ENCODE peak calls at places on chromosomes 6 and 20, in four cellular contexts. T, O, K and M are unnamed samples.

GRCh38 chr20:17327185-17327780 is 100.4 kb downstream of the PCSK2 start:
- DNase-seq in T (no peak), O (no peak), K (peak; percentile 51), M (no peak)

GRCh38 chr6:11702039-11702795 is 76.4 kb downstream of the ADTRP start:
- DNase-seq in T (no peak), O (no peak), K (no peak), M (no peak)

GRCh38 chr6:149888659-149889058 is 9.3 kb downstream of the RAET1E start:
- DNase-seq in T (no peak), O (no peak), K (no peak), M (no peak)

GRCh38 chr6:149723771-149724417 is 6.0 kb upstream of the LATS1 start:
- DNase-seq in T (peak; percentile 53), O (peak; percentile 60), K (no peak), M (peak; percentile 62)

GRCh38 chr6:148513145-148514071 is 170.8 kb downstream of the SASH1 start:
- DNase-seq in T (no peak), O (no peak), K (no peak), M (no peak)

GRCh38 chr6:27426045-27426620 is 37.6 kb downstream of the ZNF391 start:
- DNase-seq in T (no peak), O (no peak), K (no peak), M (no peak)

GRCh38 chr20:48791666-48792071 is 36.1 kb downstream of the PREX1 start:
- DNase-seq in T (no peak), O (no peak), K (no peak), M (peak; percentile 54)

GRCh38 chr6:149335924-149336323 is 18.4 kb downstream of the TAB2 start:
- DNase-seq in T (no peak), O (peak; percentile 59), K (no peak), M (no peak)

GRCh38 chr6:140846518-140847277 is 1286.0 kb upstream of the GJE1 start:
- DNase-seq in T (no peak), O (no peak), K (no peak), M (no peak)

GRCh38 chr20:53403029-53403428 is 190.6 kb downstream of the ZNF217 start:
- DNase-seq in T (no peak), O (no peak), K (no peak), M (no peak)

GRCh38 chr20:48208176-48208575 is 422.9 kb upstream of the SULF2 start:
- DNase-seq in T (no peak), O (no peak), K (no peak), M (no peak)

GRCh38 chr6:11279213-11279780 is 46.8 kb upstream of the NEDD9 start:
- DNase-seq in T (no peak), O (no peak), K (no peak), M (no peak)

GRCh38 chr6:97958143-97958542 is 675.1 kb upstream of the MMS22L start:
- DNase-seq in T (no peak), O (no peak), K (peak; percentile 57), M (peak; percentile 59)
- TF ChIP-seq JUND in T (no peak), O (no peak), K (no peak), M (no peak)

DNA sequence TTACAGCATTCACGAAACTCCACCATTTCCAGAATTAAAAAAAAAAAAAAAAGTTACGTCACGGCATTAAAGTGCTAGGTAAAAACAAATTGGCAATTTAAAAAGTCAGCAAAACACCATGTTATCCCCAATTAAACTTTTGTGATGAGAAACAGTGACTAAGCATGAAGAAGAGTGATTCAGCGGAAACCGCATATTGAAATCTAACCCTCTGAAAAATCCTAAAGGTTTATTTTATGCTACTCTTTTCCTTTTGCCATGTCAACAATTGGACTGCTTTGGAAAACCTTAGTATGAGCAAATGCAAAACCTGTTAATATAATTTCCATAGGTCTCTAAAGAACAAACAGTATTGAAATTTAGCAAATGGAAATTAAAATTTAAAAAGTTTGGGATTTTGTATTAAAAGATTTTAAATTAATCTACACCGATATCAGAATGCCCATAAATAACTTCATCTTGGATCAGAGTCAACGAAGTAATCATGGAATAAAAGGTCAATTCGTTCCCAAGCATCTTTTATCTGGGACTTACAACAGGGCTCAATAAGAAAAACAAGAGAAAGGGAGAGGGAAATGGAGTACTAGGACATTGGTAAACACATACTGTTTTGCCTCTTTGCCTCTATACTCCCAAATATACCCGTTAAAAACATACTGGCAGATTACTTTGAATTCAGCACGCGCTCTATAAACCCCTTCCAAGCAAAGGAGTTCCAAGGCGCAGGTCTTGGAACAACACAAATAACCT is 1.1 kb downstream of the FBXO30 start:
- DNase-seq in T (peak; percentile 4), O (no peak), K (no peak), M (peak; percentile 4)
- TF ChIP-seq JUND in T (peak; percentile 20), O (no peak), K (no peak), M (no peak)

GRCh38 chr6:16319813-16320532 is 81.6 kb downstream of the GMPR start:
- DNase-seq in T (no peak), O (peak; percentile 59), K (no peak), M (no peak)

GRCh38 chr6:16318538-16318937 is 80.2 kb downstream of the GMPR start:
- DNase-seq in T (no peak), O (no peak), K (no peak), M (no peak)

GRCh38 chr6:16320533-16321340 is 82.3 kb downstream of the GMPR start:
- DNase-seq in T (no peak), O (no peak), K (no peak), M (no peak)

GRCh38 chr6:16321341-16321710 is 82.9 kb downstream of the GMPR start:
- DNase-seq in T (no peak), O (no peak), K (no peak), M (no peak)

DNA sequence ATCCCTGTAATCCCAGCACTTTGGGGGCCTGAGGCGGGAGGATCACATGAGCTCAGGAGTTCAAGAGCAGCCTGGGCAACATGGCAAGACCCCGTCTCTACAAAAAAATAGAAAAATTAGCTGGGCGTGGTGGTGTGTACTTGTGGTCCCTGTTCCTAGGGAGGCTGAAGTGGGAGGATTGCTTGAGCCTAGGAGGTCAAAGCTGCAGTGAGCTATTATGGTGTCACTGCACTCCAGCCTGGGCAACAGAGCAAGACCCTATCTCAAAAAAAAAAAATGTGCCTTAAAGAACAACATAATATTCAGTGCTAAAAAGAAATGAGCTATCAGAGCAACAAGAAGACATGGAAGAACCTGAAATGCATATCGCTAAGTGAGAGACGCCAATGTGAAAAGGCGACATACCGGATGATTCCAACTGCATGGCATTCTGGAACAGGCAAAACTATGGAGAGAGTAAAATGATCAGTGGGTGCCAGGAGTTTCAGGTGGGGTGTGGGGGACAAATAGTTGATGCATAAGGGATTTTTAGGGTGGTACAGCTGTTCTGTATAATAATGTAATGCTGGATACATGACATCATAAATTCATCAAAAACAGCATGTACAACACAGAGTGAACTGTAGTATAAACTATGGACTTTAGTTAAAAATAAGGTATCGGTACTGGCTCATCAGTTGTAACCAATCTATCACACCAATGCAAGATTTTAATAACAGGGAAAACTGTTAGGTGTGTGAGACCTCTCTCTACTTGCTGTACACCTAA is 80.8 kb downstream of the GMPR start:
- DNase-seq in T (no peak), O (no peak), K (no peak), M (no peak)
- TF ChIP-seq JUND in T (no peak), O (no peak), K (no peak), M (no peak)

DNA sequence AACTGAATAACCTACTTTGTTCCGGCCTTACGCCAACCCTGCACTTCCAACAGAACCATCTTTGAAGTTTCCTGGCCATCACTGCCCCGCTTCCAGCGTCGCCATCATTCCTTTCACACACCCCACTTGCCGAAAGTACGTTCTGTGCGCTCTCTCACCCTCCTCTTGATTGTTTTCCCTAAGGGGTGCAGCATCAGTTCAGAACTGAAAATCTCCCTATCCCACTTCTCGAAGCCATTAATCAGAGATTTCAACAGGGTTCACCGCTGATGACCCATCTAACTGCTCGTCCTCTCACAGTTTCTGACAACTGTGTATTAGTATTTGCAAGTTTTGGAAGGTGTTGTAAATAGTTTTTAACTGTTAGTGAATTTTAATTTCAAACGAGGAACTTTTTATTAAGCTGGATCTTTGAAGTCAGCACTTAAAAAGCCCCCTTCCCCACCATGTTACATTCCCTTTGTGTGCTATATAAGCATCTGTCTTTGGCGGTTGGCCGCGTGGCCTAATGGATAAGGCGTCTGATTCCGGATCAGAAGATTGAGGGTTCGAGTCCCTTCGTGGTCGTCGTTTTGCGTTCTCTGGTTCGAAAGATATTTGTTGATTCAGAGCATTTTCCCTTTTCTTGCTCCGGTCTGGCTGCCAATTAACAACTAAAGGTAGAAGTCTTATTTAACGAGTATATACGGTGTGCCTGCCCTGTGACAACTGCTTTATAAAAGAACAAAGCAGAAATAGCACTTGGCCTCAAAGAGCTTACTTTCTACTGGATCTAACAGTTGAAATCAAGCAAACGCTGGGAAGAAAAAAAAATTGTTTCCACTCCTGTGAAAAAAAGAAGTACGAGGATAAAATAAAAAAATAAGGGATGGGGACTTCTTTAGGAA is 42.6 kb downstream of the TRIM27 start:
- DNase-seq in T (peak; percentile 66), O (peak; percentile 62), K (peak; percentile 96), M (no peak)
- TF ChIP-seq JUND in T (no peak), O (no peak), K (no peak), M (no peak)

GRCh38 chr6:87923389-87924050 is 124.1 kb upstream of the SPACA1 start:
- DNase-seq in T (no peak), O (no peak), K (no peak), M (no peak)

GRCh38 chr6:87921034-87921433 is 126.6 kb upstream of the SPACA1 start:
- DNase-seq in T (no peak), O (no peak), K (no peak), M (no peak)

GRCh38 chr6:87925373-87926060 is 122.1 kb upstream of the SPACA1 start:
- DNase-seq in T (no peak), O (no peak), K (no peak), M (no peak)

GRCh38 chr6:87922191-87922946 is 125.3 kb upstream of the SPACA1 start:
- DNase-seq in T (no peak), O (no peak), K (no peak), M (no peak)

DNA sequence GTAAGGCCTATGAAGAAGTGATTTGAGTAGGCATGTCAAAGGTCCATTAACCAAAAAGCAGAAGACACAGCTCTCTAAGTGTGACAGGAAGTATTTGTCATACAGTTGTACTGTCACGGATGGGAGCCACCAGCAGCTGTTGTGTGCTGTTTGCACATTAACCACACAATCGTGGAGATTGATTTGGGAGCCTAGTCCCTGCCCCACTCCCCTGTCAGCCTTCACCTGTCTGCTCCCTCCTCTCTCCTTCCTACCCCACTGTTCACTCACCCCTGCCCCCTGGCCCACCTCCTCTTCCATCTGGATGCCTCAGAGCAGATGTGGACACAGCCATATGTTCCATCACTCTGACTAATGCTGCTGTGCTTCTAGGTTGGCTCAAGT is 124.7 kb upstream of the SPACA1 start:
- DNase-seq in T (peak; percentile 9), O (no peak), K (no peak), M (no peak)
- TF ChIP-seq JUND in T (no peak), O (no peak), K (no peak), M (no peak)